ENCODE peak calls at places on chromosomes 4 and X, in six cellular contexts. A, E, G, O, U and W are unnamed samples.

GRCh38 chr4:23789765-23790164 is 100.1 kb downstream of the PPARGC1A start:
- DNase-seq in A (peak; percentile 57), E (no peak), G (peak; percentile 89), O (no peak), U (no peak), W (no peak)

GRCh38 chr4:67719953-67720617 is 19.1 kb upstream of the UBA6 start:
- DNase-seq in A (no peak), E (no peak), G (no peak), O (no peak), U (no peak), W (no peak)

GRCh38 chrX:24229967-24230366 is 80.4 kb downstream of the ZFX start:
- DNase-seq in A (no peak), E (no peak), G (peak; percentile 67), O (no peak), U (no peak), W (no peak)

GRCh38 chrX:130974323-130974722 is 71.3 kb upstream of the ENOX2 start:
- DNase-seq in A (no peak), E (no peak), G (no peak), O (no peak), U (no peak), W (no peak)

GRCh38 chrX:51406688-51407519 is 74.3 kb downstream of the NUDT10 start:
- DNase-seq in A (no peak), E (no peak), G (no peak), O (no peak), U (no peak), W (no peak)

GRCh38 chr4:102180080-102180479 is 165.2 kb downstream of the SLC39A8 start:
- DNase-seq in A (no peak), E (no peak), G (peak; percentile 8), O (no peak), U (no peak), W (no peak)

GRCh38 chrX:97168646-97169045 is 284.9 kb downstream of the RPA4 start:
- DNase-seq in A (no peak), E (no peak), G (no peak), O (no peak), U (no peak), W (no peak)

GRCh38 chr4:59818656-59819055 is 1381.5 kb upstream of the ADGRL3 start:
- DNase-seq in A (no peak), E (no peak), G (no peak), O (no peak), U (no peak), W (peak; percentile 35)

GRCh38 chrX:155435744-155436112 is 22.7 kb downstream of the F8A3 start:
- DNase-seq in A (no peak), E (no peak), G (no peak), O (no peak), U (no peak), W (no peak)

GRCh38 chr4:119314356-119314755 is 7.6 kb downstream of the FABP2 start:
- DNase-seq in A (no peak), E (peak; percentile 45), G (peak; percentile 67), O (no peak), U (no peak), W (no peak)

GRCh38 chr4:142446965-142447474 is 399.1 kb downstream of the INPP4B start:
- DNase-seq in A (no peak), E (no peak), G (no peak), O (no peak), U (no peak), W (no peak)

GRCh38 chr4:17577660-17578481 is 873 bp downstream of the LAP3 start:
- DNase-seq in A (peak; percentile 41), E (peak; percentile 3), G (peak; percentile 43), O (peak; percentile 79), U (peak; percentile 18), W (no peak)

GRCh38 chr4:498328-498919 is 532 bp downstream of the ZNF721 start:
- DNase-seq in A (no peak), E (no peak), G (no peak), O (no peak), U (no peak), W (no peak)

GRCh38 chr4:159446266-159446976 is 343.5 kb downstream of the RAPGEF2 start:
- DNase-seq in A (peak; percentile 31), E (peak; percentile 38), G (peak; percentile 86), O (no peak), U (no peak), W (peak; percentile 5)

GRCh38 chrX:70826715-70827114 is 81.8 kb downstream of the TEX11 start:
- DNase-seq in A (no peak), E (no peak), G (no peak), O (no peak), U (no peak), W (peak; percentile 39)

GRCh38 chrX:28126886-28127285 is 145.6 kb upstream of the DCAF8L1 start:
- DNase-seq in A (no peak), E (no peak), G (no peak), O (no peak), U (no peak), W (no peak)

GRCh38 chr4:150308824-150309472 is 230.7 kb downstream of the DCLK2 start:
- DNase-seq in A (no peak), E (no peak), G (peak; percentile 21), O (no peak), U (no peak), W (no peak)

GRCh38 chr4:88991746-88992145 is 65.2 kb downstream of the FAM13A start:
- DNase-seq in A (no peak), E (no peak), G (no peak), O (no peak), U (no peak), W (no peak)

GRCh38 chr4:26812049-26812729 is 48.5 kb upstream of the STIM2 start:
- DNase-seq in A (no peak), E (no peak), G (no peak), O (no peak), U (no peak), W (no peak)

GRCh38 chrX:73863852-73864251 is 300.9 kb downstream of the CHIC1 start:
- DNase-seq in A (no peak), E (no peak), G (no peak), O (no peak), U (no peak), W (no peak)

GRCh38 chr4:151458148-151458547 is 49.2 kb downstream of the FHIP1A start:
- DNase-seq in A (no peak), E (no peak), G (no peak), O (no peak), U (no peak), W (no peak)

GRCh38 chr4:112063260-112063659 is 82.0 kb upstream of the FAM241A start:
- DNase-seq in A (no peak), E (no peak), G (no peak), O (no peak), U (no peak), W (no peak)

GRCh38 chr4:139528377-139529005 is 27.5 kb downstream of the SETD7 start:
- DNase-seq in A (peak; percentile 54), E (no peak), G (peak; percentile 87), O (peak; percentile 84), U (peak; percentile 3), W (no peak)

GRCh38 chr4:67151376-67152343 is 393.6 kb downstream of the CENPC start:
- DNase-seq in A (no peak), E (no peak), G (no peak), O (peak; percentile 46), U (no peak), W (no peak)